ENCODE peak calls at places on chromosome 12, in four cellular contexts. H, S, V and T are unnamed samples.

GRCh38 chr12:69466867-69467266 is 3.3 kb upstream of the FRS2 start:
- DNase-seq in V (no peak), S (no peak), H (no peak), T (no peak)

GRCh38 chr12:6241495-6241894 is 41.3 kb downstream of the CD9 start:
- DNase-seq in H (no peak), V (no peak), S (peak), T (no peak)

GRCh38 chr12:103397536-103397935 is 98.2 kb downstream of the C12orf42 start:
- DNase-seq in H (no peak), S (no peak), V (no peak), T (no peak)

GRCh38 chr12:89949457-89950195 is 241.0 kb upstream of the ATP2B1 start:
- DNase-seq in S (no peak), H (no peak), V (peak), T (no peak)

GRCh38 chr12:92288533-92288932 is 142.9 kb upstream of the BTG1 start:
- DNase-seq in H (peak), V (no peak), S (no peak), T (no peak)

GRCh38 chr12:48104531-48104930 is 1.3 kb downstream of the SENP1 start:
- DNase-seq in V (no peak), S (no peak), H (no peak), T (no peak)

GRCh38 chr12:131002271-131002670 is 48.6 kb downstream of the ADGRD1 start:
- DNase-seq in H (no peak), V (no peak), S (no peak), T (no peak)

GRCh38 chr12:45232146-45232731 is 16.3 kb downstream of the ANO6 start:
- DNase-seq in V (no peak), H (no peak), S (no peak), T (no peak)

GRCh38 chr12:122850048-122850445 is 14.8 kb downstream of the HIP1R start:
- DNase-seq in H (no peak), V (no peak), S (no peak), T (no peak)

GRCh38 chr12:6563448-6564050 is 4.5 kb downstream of the NOP2 start:
- DNase-seq in S (no peak), V (peak), H (peak), T (no peak)

GRCh38 chr12:4567073-4567881 is 5.3 kb downstream of the DYRK4 start:
- DNase-seq in V (no peak), S (no peak), H (peak), T (no peak)

GRCh38 chr12:121064116-121064515 is 25.1 kb upstream of the OASL start:
- DNase-seq in H (no peak), V (no peak), S (no peak), T (no peak)